ENCODE peak calls at places on chromosomes 5 and 9, in four cellular contexts. C, P, K and I are unnamed samples.

GRCh38 chr9:36964791-36965190 is 69.3 kb downstream of the PAX5 start:
- DNase-seq in K (no peak), C (no peak), P (no peak), I (no peak)

GRCh38 chr9:135591491-135592330 is 30.2 kb downstream of the PAEP start:
- DNase-seq in P (peak; percentile 58), C (peak; percentile 55), K (no peak), I (no peak)

GRCh38 chr5:42656661-42657035 is 100.0 kb upstream of the CCDC152 start:
- DNase-seq in P (no peak), K (no peak), C (no peak), I (no peak)

GRCh38 chr5:154728884-154729283 is 26.3 kb upstream of the LARP1 start:
- DNase-seq in K (no peak), C (no peak), P (no peak), I (no peak)

GRCh38 chr5:144422025-144422424 is 251.4 kb downstream of the KCTD16 start:
- DNase-seq in P (no peak), K (no peak), C (no peak), I (no peak)

GRCh38 chr5:137300411-137301240 is 198.5 kb downstream of the SPOCK1 start:
- DNase-seq in P (no peak), C (no peak), K (no peak), I (no peak)

GRCh38 chr9:94772654-94773303 is 46.3 kb downstream of the AOPEP start:
- DNase-seq in P (no peak), C (no peak), K (no peak), I (no peak)

GRCh38 chr9:686381-686813 is 155.1 kb upstream of the DMRT1 start:
- DNase-seq in K (no peak), P (no peak), C (peak; percentile 89), I (no peak)

GRCh38 chr5:73344835-73345234 is 103.7 kb downstream of the FOXD1 start:
- DNase-seq in P (no peak), C (no peak), K (no peak), I (no peak)

GRCh38 chr5:178560911-178561310 is 29.3 kb downstream of the COL23A1 start:
- DNase-seq in K (no peak), C (no peak), P (no peak), I (no peak)
- TF ChIP-seq CTCF in K (no peak), C (no peak), P (no peak), I (no peak)

GRCh38 chr9:126347911-126348760 is 21.5 kb downstream of the MVB12B start:
- DNase-seq in K (no peak), C (no peak), P (no peak), I (no peak)

GRCh38 chr9:126348911-126349550 is 22.4 kb downstream of the MVB12B start:
- DNase-seq in P (no peak), K (no peak), C (no peak), I (no peak)

GRCh38 chr9:126343271-126343700 is 16.7 kb downstream of the MVB12B start:
- DNase-seq in C (no peak), K (no peak), P (no peak), I (no peak)

GRCh38 chr9:126347093-126347492 is 20.5 kb downstream of the MVB12B start:
- DNase-seq in P (no peak), C (no peak), K (no peak), I (no peak)

DNA sequence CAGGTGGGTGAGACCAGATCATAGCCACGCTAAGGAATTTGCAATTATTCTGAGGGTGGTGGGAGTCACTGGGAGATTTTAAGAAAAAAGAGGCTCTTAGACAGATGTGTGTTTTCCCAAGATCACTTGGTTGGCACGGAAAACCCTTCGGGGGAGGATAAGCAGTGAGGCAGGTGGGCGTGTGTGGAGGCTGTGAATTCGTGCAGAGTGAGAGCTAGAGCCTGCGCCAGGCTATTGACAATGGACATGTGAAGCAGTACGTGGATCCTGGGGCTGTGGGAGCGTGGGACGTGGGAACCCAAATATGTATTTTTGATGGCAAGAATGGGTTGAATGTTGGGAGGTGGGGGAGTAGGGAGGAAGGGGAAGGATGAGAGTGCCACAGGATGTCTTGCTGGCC is 19.4 kb downstream of the MVB12B start:
- DNase-seq in P (no peak), C (no peak), K (no peak), I (no peak)
- H3K27ac ChIP-seq in P (no peak overlapping the region), C (no peak overlapping the region), K (no peak overlapping the region), I (no peak overlapping the region)

DNA sequence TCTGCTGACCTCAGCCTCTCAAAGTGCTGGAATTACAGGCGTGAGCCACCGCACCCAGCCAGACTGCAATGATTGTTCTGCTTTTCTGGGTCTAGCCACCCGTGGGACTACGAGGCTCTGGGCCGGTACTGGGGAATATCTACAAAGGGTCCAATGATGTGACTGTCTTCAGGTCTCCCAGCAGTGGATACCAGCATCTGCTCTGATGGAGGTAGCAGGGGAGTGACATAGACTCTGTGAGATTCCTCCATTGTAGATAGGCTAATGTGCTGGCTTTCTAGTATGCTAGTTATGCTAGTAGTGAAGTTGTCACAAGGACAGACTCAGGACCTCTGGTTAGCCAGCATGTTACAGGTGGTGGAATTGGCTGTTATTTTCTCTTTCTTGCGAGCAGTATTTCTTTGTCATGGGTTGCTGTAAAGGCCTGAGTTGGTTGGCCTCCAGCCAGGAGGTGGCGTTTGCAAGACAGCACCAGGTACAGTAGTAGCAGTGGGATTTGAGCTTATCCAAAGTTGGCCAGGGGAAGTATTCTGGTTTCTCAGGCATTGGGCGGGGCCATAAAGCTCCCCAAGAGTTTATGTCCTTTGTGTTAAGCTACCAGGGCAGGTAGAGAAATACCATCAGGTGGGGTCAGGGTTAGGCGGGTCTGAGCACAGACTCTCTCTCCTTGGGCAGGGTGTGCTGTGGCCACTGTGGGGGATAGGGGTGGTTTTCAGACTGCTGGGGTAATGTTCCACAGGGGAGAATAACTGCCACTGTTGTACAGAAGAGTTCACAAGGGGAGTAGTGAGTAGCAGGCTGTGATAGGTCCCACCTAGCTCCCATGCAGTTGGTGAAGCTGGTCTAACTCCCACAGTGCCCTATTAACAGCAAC is 105.2 kb downstream of the SGCD start:
- DNase-seq in P (peak; percentile 42), C (no peak), K (no peak), I (no peak)
- TF ChIP-seq CTCF in P (no peak), C (no peak), K (no peak), I (no peak)

DNA sequence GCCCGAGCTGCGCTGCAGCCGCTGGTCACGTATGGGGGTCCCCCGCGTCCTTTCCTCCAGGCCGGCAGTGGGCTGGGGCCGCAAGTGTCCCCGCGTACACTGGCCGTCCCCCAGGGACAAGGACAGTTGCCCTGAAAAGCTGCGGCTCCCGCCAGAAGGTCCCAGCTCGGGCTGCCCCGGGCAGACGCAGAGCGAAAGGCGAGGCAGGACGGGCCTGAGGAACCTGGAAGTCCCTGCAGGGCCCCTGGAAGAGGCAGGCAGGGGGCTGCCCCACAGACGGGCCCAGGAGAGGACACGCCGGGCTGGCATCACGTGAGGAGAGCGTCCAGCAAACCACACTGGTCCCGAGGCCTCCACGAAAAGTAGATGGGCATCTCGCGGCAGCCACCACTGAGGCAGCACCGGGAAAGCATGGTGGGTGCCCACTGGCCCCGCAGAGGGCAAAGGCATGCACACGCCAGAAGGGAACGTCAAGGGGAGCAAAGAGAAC is 3.2 kb upstream of the NKD2 start:
- DNase-seq in K (peak; percentile 16), P (no peak), C (peak; percentile 70), I (no peak)
- H3K27ac ChIP-seq in K (peak overlapping the region; percentile 86), P (no peak overlapping the region), C (no peak overlapping the region), I (no peak overlapping the region)